ENCODE peak calls at places on chromosomes 7 and 10, in eight cellular contexts. D, N, K, P, A, E, X and T are unnamed samples.

GRCh38 chr10:11403116-11403515 is 208.3 kb downstream of the USP6NL start:
- DNase-seq in K (no peak), P (no peak), E (no peak), N (no peak), D (peak; percentile 16), X (no peak), A (peak; percentile 84), T (no peak)

GRCh38 chr10:111391146-111391545 is 314.3 kb downstream of the ADRA2A start:
- DNase-seq in N (no peak), A (no peak), D (no peak), P (no peak), K (no peak), X (no peak), E (no peak), T (no peak)

GRCh38 chr7:142301923-142302550 is 44.2 kb upstream of the PRSS58 start:
- DNase-seq in X (no peak), K (no peak), P (no peak), D (no peak), E (no peak), A (no peak), N (no peak), T (no peak)

GRCh38 chr7:477626-478220 is 41.9 kb downstream of the PDGFA start:
- DNase-seq in D (no peak), N (no peak), X (no peak), P (no peak), A (no peak), K (no peak), E (peak; percentile 5), T (peak; percentile 48)

GRCh38 chr10:60480865-60481563 is 91.3 kb upstream of the ANK3 start:
- DNase-seq in P (peak; percentile 67), D (no peak), A (no peak), E (no peak), N (no peak), K (no peak), X (peak; percentile 87), T (no peak)

GRCh38 chr10:29838529-29838928 is 203.8 kb upstream of the SVIL start:
- DNase-seq in N (no peak), E (no peak), A (no peak), D (peak; percentile 41), P (no peak), K (no peak), X (no peak), T (no peak)

GRCh38 chr10:21526184-21526951 is 886 bp upstream of the SKIDA1 start:
- DNase-seq in D (peak; percentile 70), K (peak; percentile 91), X (peak; percentile 80), A (peak; percentile 62), E (peak; percentile 91), N (peak; percentile 84), P (peak; percentile 88), T (peak; percentile 91)

GRCh38 chr7:137820677-137821420 is 25.9 kb downstream of the DGKI start:
- DNase-seq in D (no peak), E (peak; percentile 80), A (no peak), N (peak; percentile 29), X (peak; percentile 85), K (peak; percentile 10), P (peak; percentile 71), T (peak; percentile 63)

GRCh38 chr10:117005454-117006055 is 568 bp upstream of the SHTN1 start:
- DNase-seq in N (peak; percentile 15), A (no peak), K (peak; percentile 49), X (no peak), D (peak; percentile 9), E (no peak), P (peak; percentile 38), T (no peak)

GRCh38 chr7:41942468-41943097 is 239.7 kb upstream of the INHBA start:
- DNase-seq in A (no peak), D (peak; percentile 72), E (no peak), P (no peak), K (peak; percentile 45), X (no peak), N (peak; percentile 42), T (no peak)

GRCh38 chr10:87845624-87846377 is 17.5 kb downstream of the KLLN start:
- DNase-seq in P (no peak), A (no peak), D (no peak), X (peak; percentile 92), K (no peak), E (no peak), N (no peak), T (no peak)

GRCh38 chr7:81924494-81924893 is 154.6 kb upstream of the HGF start:
- DNase-seq in P (no peak), E (no peak), X (no peak), D (no peak), K (no peak), A (no peak), N (no peak), T (no peak)

GRCh38 chr10:79923145-79923544 is 25.8 kb downstream of the SFTPD start:
- DNase-seq in P (no peak), K (no peak), N (no peak), E (no peak), X (no peak), D (no peak), A (no peak), T (no peak)

GRCh38 chr10:86960003-86960862 is 1.8 kb downstream of the SNCG start:
- DNase-seq in X (no peak), D (peak; percentile 52), P (peak; percentile 74), K (peak; percentile 56), N (peak; percentile 47), E (peak; percentile 63), A (peak; percentile 37), T (peak; percentile 70)

GRCh38 chr10:11448545-11449244 is 162.8 kb downstream of the USP6NL start:
- DNase-seq in A (no peak), P (no peak), X (no peak), K (no peak), E (no peak), N (no peak), D (no peak), T (no peak)

GRCh38 chr10:103083266-103083976 is 109.7 kb downstream of the NT5C2 start:
- DNase-seq in E (no peak), D (no peak), A (no peak), K (no peak), P (no peak), N (no peak), X (no peak), T (no peak)

DNA sequence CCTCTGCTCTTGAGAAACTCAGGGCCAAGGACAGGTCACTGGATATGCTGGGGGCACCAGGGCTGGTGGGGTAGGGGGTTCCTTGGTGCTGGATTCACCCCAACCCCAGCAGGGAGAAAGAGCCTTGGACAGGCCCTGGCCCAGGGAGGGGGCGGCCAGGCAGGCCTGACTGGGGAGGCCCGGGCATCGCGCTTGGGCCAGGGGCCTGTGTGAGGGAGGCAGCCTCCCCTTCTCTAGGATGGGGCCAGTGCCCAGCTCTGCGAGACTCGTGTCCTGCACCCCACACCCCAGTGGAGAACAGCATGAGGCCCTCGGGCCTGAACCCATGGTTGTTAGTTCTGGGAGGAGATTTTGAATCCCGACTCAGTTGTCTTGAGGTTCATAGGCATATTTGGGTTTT is 217.1 kb downstream of the ZNF248 start:
- DNase-seq in A (no peak), N (no peak), P (no peak), K (no peak), E (no peak), D (no peak), X (no peak), T (no peak)
- H3K9me3 ChIP-seq in A (peaks cover 6% of the 10 kb centered on the region), N (no peaks in the 10 kb centered on the region), P (no peaks in the 10 kb centered on the region), K (no peaks in the 10 kb centered on the region), E (no peaks in the 10 kb centered on the region), D (peaks cover 7% of the 10 kb centered on the region), X (no peaks in the 10 kb centered on the region), T (no peaks in the 10 kb centered on the region)

GRCh38 chr10:23196201-23196600 is 4.1 kb downstream of the PTF1A start:
- DNase-seq in N (no peak), A (no peak), K (no peak), P (no peak), X (no peak), D (no peak), E (no peak), T (no peak)
- H3K9me3 ChIP-seq in N (no peaks in the 10 kb centered on the region), A (no peaks in the 10 kb centered on the region), K (no peaks in the 10 kb centered on the region), P (no peaks in the 10 kb centered on the region), X (no peaks in the 10 kb centered on the region), D (no peaks in the 10 kb centered on the region), E (no peaks in the 10 kb centered on the region), T (no peaks in the 10 kb centered on the region)

GRCh38 chr10:131433566-131433965 is 122.0 kb upstream of the TCERG1L start:
- DNase-seq in P (no peak), X (no peak), E (no peak), K (no peak), A (no peak), D (no peak), N (no peak), T (no peak)
- H3K9me3 ChIP-seq in P (no peaks in the 10 kb centered on the region), X (peaks cover 5% of the 10 kb centered on the region), E (no peaks in the 10 kb centered on the region), K (no peaks in the 10 kb centered on the region), A (no peaks in the 10 kb centered on the region), D (no peaks in the 10 kb centered on the region), N (no peaks in the 10 kb centered on the region), T (no peaks in the 10 kb centered on the region)

GRCh38 chr7:6675807-6676405 is 30.8 kb downstream of the ZNF12 start:
- DNase-seq in K (no peak), N (no peak), X (no peak), P (no peak), A (no peak), E (no peak), D (no peak), T (no peak)

DNA sequence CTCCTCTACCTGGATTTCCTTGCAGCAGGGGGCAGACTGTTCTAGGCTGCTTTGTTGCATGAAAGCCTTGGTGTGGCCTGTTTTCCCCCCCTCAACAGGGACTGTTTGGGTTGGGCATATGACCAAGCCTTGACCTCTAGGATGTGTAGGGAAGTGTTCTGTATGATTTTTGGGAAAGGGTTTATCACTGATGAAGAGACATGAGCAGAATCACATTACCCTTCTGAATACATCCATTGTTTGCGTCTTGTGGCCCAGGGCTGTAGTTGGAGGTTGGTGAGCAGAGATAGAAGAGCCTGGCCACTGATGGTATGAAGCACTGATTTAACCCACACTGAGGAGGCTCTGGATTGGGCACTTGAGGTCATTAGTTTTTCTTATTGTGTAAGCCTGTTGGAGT is 26.6 kb downstream of the ZNF12 start:
- DNase-seq in E (no peak), N (no peak), K (no peak), X (no peak), A (no peak), P (no peak), D (no peak), T (no peak)
- H3K9me3 ChIP-seq in E (peaks cover 100% of the 10 kb centered on the region), N (no peaks in the 10 kb centered on the region), K (peaks cover 29% of the 10 kb centered on the region), X (peaks cover 63% of the 10 kb centered on the region), A (peaks cover 94% of the 10 kb centered on the region), P (peaks cover 13% of the 10 kb centered on the region), D (peaks cover 86% of the 10 kb centered on the region), T (peaks cover 98% of the 10 kb centered on the region)